ENCODE peak calls at places on chromosomes 5 and 9, in six cellular contexts. F is CD8-positive, alpha-beta T cell; Q is mesendoderm; G is RWPE2; C is Peyer's patch; A is H9. Z is an unnamed sample. For H3K4me1, the result is how much of the 10 kb centered on the place peaks cover.

GRCh38 chr5:91177085-91177484 is 206.0 kb downstream of the ARRDC3 start:
- DNase-seq in A (no peak), G (no peak), C (no peak), F (no peak), Q (no peak), Z (no peak)

GRCh38 chr9:123105490-123105889 is 72.0 kb downstream of the GPR21 start:
- DNase-seq in G (no peak), A (no peak), F (no peak), Q (no peak), C (no peak), Z (no peak)

GRCh38 chr9:23581936-23582335 is 244.1 kb downstream of the ELAVL2 start:
- DNase-seq in G (no peak), Q (no peak), F (no peak), C (no peak), A (no peak), Z (no peak)

GRCh38 chr5:132095077-132095744 is 21.6 kb downstream of the CSF2 start:
- DNase-seq in A (no peak), Q (no peak), C (no peak), G (no peak), F (no peak), Z (no peak)

GRCh38 chr5:134072471-134073220 is 41.8 kb upstream of the TCF7 start:
- DNase-seq in C (no peak), A (no peak), Q (no peak), F (no peak), G (no peak), Z (no peak)

GRCh38 chr5:56479701-56480304 is 246.7 kb upstream of the ANKRD55 start:
- DNase-seq in C (peak), F (no peak), G (no peak), A (no peak), Q (peak), Z (peak)

GRCh38 chr9:10251490-10251889 is 361.3 kb downstream of the PTPRD start:
- DNase-seq in A (no peak), C (no peak), F (no peak), G (no peak), Q (no peak), Z (no peak)

GRCh38 chr5:6081727-6082210 is 296.6 kb downstream of the MED10 start:
- DNase-seq in Q (no peak), A (no peak), C (no peak), G (no peak), F (no peak), Z (no peak)

GRCh38 chr9:75001719-75002421 is 26.2 kb downstream of the CARNMT1 start:
- DNase-seq in A (no peak), Q (peak), F (no peak), C (no peak), G (no peak), Z (no peak)

GRCh38 chr9:98104445-98104881 is 14.6 kb downstream of the TRIM14 start:
- DNase-seq in G (no peak), Q (no peak), A (no peak), C (peak), F (no peak), Z (no peak)
- H3K4me1 ChIP-seq in G (under half), Q (under half), A (under half), C (under half), F (half or more), Z (under half)

GRCh38 chr5:2156358-2157059 is 273.8 kb upstream of the IRX4 start:
- DNase-seq in C (no peak), G (no peak), A (no peak), F (no peak), Q (peak), Z (no peak)

GRCh38 chr5:2155556-2155955 is 272.8 kb upstream of the IRX4 start:
- DNase-seq in A (no peak), C (no peak), G (no peak), F (no peak), Q (no peak), Z (no peak)

GRCh38 chr5:2158767-2159166 is 276.0 kb upstream of the IRX4 start:
- DNase-seq in A (no peak), F (no peak), G (no peak), Q (no peak), C (no peak), Z (no peak)

GRCh38 chr5:2157372-2157771 is 274.6 kb upstream of the IRX4 start:
- DNase-seq in Q (no peak), G (no peak), F (no peak), A (no peak), C (no peak), Z (no peak)

GRCh38 chr5:2158109-2158508 is 275.4 kb upstream of the IRX4 start:
- DNase-seq in C (no peak), Q (no peak), G (no peak), A (no peak), F (no peak), Z (no peak)
- H3K4me1 ChIP-seq in C (under half), Q (under half), G (under half), A (under half), F (under half), Z (under half)

GRCh38 chr5:14669975-14670374 is 5.5 kb downstream of the OTULIN start:
- DNase-seq in A (no peak), Q (peak), F (no peak), G (no peak), C (no peak), Z (no peak)
- H3K4me1 ChIP-seq in A (under half), Q (under half), F (half or more), G (under half), C (under half), Z (under half)

DNA sequence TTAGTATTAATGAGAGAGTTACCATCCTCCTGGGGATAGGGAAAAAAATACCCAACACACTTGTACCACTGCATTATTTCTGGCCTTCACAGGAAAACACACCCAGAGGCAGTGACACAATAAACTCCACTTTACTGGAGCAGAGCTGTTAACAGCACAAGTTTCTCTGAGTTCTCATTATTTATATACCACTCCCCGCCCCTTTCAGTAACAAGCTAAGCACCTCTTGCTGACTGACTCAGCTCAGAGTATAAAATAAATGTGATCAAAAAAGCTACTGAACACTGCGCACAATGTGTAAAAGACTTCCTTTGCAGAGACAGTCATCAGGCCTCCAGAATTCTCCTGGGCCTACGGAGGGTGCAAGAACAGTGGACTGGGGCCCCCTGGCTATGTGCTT is 21.6 kb downstream of the KLF9 start:
- DNase-seq in C (no peak), G (no peak), Q (no peak), F (no peak), A (no peak), Z (peak)
- H3K4me1 ChIP-seq in C (under half), G (under half), Q (under half), F (half or more), A (under half), Z (under half)

GRCh38 chr5:149529463-149529862 is 21.8 kb downstream of the CSNK1A1 start:
- DNase-seq in C (no peak), Q (no peak), G (no peak), A (no peak), F (no peak), Z (no peak)

GRCh38 chr5:149526855-149527590 is 24.2 kb downstream of the CSNK1A1 start:
- DNase-seq in A (no peak), C (no peak), F (no peak), Q (no peak), G (no peak), Z (no peak)

GRCh38 chr5:149528661-149529060 is 22.6 kb downstream of the CSNK1A1 start:
- DNase-seq in C (no peak), F (no peak), Q (no peak), A (no peak), G (no peak), Z (no peak)

GRCh38 chr5:149537374-149537959 is 13.8 kb downstream of the CSNK1A1 start:
- DNase-seq in A (no peak), G (no peak), Q (no peak), C (no peak), F (no peak), Z (no peak)

GRCh38 chr5:149532413-149532812 is 18.8 kb downstream of the CSNK1A1 start:
- DNase-seq in G (no peak), A (no peak), Q (no peak), C (no peak), F (no peak), Z (no peak)
- H3K4me1 ChIP-seq in G (under half), A (under half), Q (under half), C (under half), F (half or more), Z (under half)

DNA sequence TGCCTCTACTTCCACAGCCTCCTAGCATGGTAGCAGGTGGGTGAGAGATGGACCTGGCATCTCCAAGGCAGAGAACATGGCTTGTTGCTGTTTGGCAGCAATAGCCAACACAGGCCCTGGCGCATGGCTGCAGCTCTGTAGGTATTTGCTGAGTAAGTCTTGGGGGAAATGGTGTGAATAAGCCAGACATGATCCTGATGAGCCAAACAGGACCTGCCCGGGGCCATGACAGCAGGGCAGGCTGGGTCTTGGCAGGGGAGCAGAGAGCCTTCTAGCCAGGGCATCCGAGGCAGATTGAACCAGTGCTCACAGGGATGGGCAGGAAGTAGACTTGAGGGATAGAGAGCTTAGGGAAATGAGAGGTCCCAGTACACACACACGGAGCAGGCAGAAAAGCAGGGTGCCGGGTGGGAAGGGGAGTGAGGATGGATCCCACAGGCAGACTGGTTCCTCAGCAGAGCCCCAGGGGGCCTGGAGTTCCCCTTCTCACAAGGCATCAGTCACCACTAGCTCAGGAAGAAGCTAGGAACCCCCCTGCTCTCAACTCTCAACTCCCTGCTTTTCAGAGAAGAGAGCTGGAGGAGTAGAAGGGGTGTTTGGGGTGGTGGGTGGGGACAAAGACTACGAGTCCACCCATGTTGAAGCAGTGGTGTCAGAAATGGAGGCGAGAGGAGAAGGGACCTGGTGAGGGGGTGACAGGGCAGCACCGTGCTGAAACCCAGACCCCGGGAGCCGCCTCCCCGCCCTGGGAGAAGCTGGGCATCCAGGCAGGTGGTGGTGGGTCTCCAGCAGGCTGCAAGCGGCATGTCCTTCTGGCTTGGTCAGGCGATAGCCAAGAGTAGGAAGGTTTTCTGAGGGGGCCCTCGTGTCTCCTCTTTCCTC is 111.1 kb downstream of the RGS3 start:
- DNase-seq in G (peak), A (no peak), Q (no peak), F (no peak), C (no peak), Z (peak)
- H3K4me1 ChIP-seq in G (half or more), A (under half), Q (under half), F (under half), C (under half), Z (under half)

Z was measured in mucosa of descending colon.